ENCODE peak calls at places on chromosome 12, in seven cellular contexts. D is WERI-Rb-1, C is prostate gland, L is fibroblast of lung, Y is IMR-90, T is mammary epithelial cell, O is transverse colon. U is an unnamed sample.

GRCh38 chr12:2891240-2892053 is 756 bp downstream of the TULP3 start:
- DNase-seq in Y (peak; percentile 61), C (peak; percentile 30), O (peak; percentile 51), T (peak; percentile 56), L (peak; percentile 60), D (peak; percentile 45), U (peak; percentile 31)

GRCh38 chr12:56928262-56928661 is 5.9 kb downstream of the SDR9C7 start:
- DNase-seq in L (no peak), Y (no peak), C (no peak), D (no peak), O (no peak), T (no peak), U (no peak)

GRCh38 chr12:22275847-22276246 is 58.7 kb downstream of the ST8SIA1 start:
- DNase-seq in O (peak; percentile 67), Y (peak; percentile 99), L (peak; percentile 99), T (peak; percentile 97), C (peak; percentile 58), D (peak; percentile 80), U (peak; percentile 85)

GRCh38 chr12:121224591-121224990 is 14.7 kb downstream of the P2RX4 start:
- DNase-seq in D (no peak), L (no peak), Y (no peak), O (no peak), T (no peak), C (no peak), U (no peak)

GRCh38 chr12:857611-858010 is 91.9 kb downstream of the RAD52 start:
- DNase-seq in C (no peak), L (peak; percentile 82), T (peak; percentile 83), D (no peak), Y (peak; percentile 82), O (no peak), U (no peak)

GRCh38 chr12:6333029-6333428 is 8.8 kb downstream of the TNFRSF1A start:
- DNase-seq in T (no peak), O (no peak), D (no peak), Y (no peak), C (no peak), L (no peak), U (peak; percentile 86)

GRCh38 chr12:116774020-116774419 is 35.9 kb downstream of the RNFT2 start:
- DNase-seq in O (no peak), Y (no peak), D (no peak), L (no peak), C (no peak), T (no peak), U (no peak)

GRCh38 chr12:11651785-11652184 is 2.3 kb downstream of the ETV6 start:
- DNase-seq in O (peak; percentile 27), L (peak; percentile 42), C (no peak), T (peak; percentile 48), Y (peak; percentile 42), D (no peak), U (no peak)

GRCh38 chr12:98935847-98936246 is 290.8 kb downstream of the APAF1 start:
- DNase-seq in T (no peak), O (no peak), L (no peak), D (no peak), C (no peak), Y (no peak), U (no peak)

GRCh38 chr12:11652351-11653040 is 3.0 kb downstream of the ETV6 start:
- DNase-seq in D (no peak), L (peak; percentile 84), O (peak; percentile 65), Y (peak; percentile 67), C (peak; percentile 39), T (peak; percentile 68), U (peak; percentile 65)

GRCh38 chr12:124841558-124841945 is 22.1 kb downstream of the SCARB1 start:
- DNase-seq in D (no peak), O (no peak), C (no peak), L (no peak), T (no peak), Y (no peak), U (no peak)

GRCh38 chr12:2179953-2180736 is 127.4 kb downstream of the CACNA1C start:
- DNase-seq in Y (peak; percentile 98), O (peak; percentile 62), T (peak; percentile 80), C (peak; percentile 18), L (peak; percentile 95), D (no peak), U (no peak)

GRCh38 chr12:101850199-101850598 is 19.4 kb upstream of the GNPTAB start:
- DNase-seq in T (no peak), D (no peak), Y (no peak), L (no peak), C (no peak), O (no peak), U (no peak)

GRCh38 chr12:108516511-108517275 is 1.6 kb downstream of the FICD start:
- DNase-seq in L (peak; percentile 9), T (no peak), D (peak; percentile 33), O (no peak), C (no peak), Y (no peak), U (no peak)

GRCh38 chr12:101230547-101230946 is 20.5 kb upstream of the SLC5A8 start:
- DNase-seq in C (no peak), D (no peak), Y (peak; percentile 65), L (peak; percentile 81), T (peak; percentile 92), O (no peak), U (no peak)

GRCh38 chr12:84554199-84554723 is 358.3 kb downstream of the SLC6A15 start:
- DNase-seq in D (no peak), L (no peak), Y (no peak), O (no peak), T (no peak), C (no peak), U (no peak)

GRCh38 chr12:32159925-32160324 is 53.3 kb downstream of the BICD1 start:
- DNase-seq in T (peak; percentile 2), D (no peak), Y (peak; percentile 41), C (no peak), O (no peak), L (peak; percentile 80), U (no peak)

GRCh38 chr12:4044101-4044500 is 170.9 kb upstream of the PARP11 start:
- DNase-seq in L (no peak), C (no peak), Y (no peak), O (no peak), D (no peak), T (no peak), U (no peak)

GRCh38 chr12:128612150-128612850 is 211.5 kb downstream of the SLC15A4 start:
- DNase-seq in O (no peak), Y (no peak), L (no peak), T (no peak), C (no peak), D (no peak), U (no peak)

GRCh38 chr12:53231859-53232640 is at the start of gene RARG:
- DNase-seq in C (peak; percentile 66), O (peak; percentile 71), T (peak; percentile 77), L (peak; percentile 58), Y (no peak), D (no peak), U (peak; percentile 78)

GRCh38 chr12:89797436-89797835 is 88.8 kb upstream of the ATP2B1 start:
- DNase-seq in Y (no peak), T (no peak), O (no peak), L (no peak), D (no peak), C (no peak), U (no peak)

GRCh38 chr12:31853520-31853919 is 105.7 kb upstream of the RESF1 start:
- DNase-seq in L (no peak), C (no peak), D (no peak), T (no peak), O (no peak), Y (no peak), U (no peak)

GRCh38 chr12:62291888-62292760 is 31.9 kb downstream of the USP15 start:
- DNase-seq in C (no peak), Y (peak; percentile 43), T (peak; percentile 63), O (no peak), D (no peak), L (peak; percentile 63), U (peak; percentile 30)

GRCh38 chr12:65215449-65215848 is 46.1 kb downstream of the LEMD3 start:
- DNase-seq in T (no peak), Y (no peak), L (no peak), O (no peak), C (no peak), D (no peak), U (no peak)

GRCh38 chr12:117026343-117026742 is 72.9 kb downstream of the TESC start:
- DNase-seq in D (no peak), L (no peak), O (no peak), C (no peak), T (no peak), Y (no peak), U (no peak)

GRCh38 chr12:131928080-131928764 is 854 bp upstream of the PUS1 start:
- DNase-seq in T (no peak), C (no peak), Y (peak; percentile 30), D (peak; percentile 61), L (peak; percentile 10), O (peak; percentile 34), U (no peak)

GRCh38 chr12:6963016-6963731 is 7.3 kb downstream of the PHB2 start:
- DNase-seq in T (peak; percentile 87), C (peak; percentile 92), L (no peak), D (no peak), O (peak; percentile 95), Y (no peak), U (peak; percentile 91)

DNA sequence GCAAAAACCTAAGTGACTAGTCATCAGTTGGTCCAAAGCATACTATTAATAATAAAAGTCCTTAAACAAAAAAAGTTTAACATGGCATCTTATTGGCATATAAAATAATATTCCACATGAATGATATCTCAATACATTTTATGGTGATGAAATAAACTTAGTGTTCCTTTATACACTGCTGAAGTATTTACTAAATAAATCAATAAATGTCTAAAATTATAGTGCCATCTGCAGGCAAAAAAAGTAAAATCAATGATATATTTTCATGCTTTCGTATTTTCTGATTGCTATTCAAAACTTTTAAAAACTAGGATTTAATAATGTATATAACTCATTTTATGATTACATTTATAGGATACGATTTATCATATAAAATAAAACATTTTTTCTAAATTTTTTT is 30.5 kb downstream of the PUS7L start:
- DNase-seq in T (no peak), C (no peak), Y (no peak), O (no peak), L (no peak), D (no peak), U (no peak)
- TF ChIP-seq CTCF in T (peak; percentile 21), C (no peak), Y (peak; percentile 37), O (no peak), L (peak; percentile 8), D (no peak), U (no peak)

DNA sequence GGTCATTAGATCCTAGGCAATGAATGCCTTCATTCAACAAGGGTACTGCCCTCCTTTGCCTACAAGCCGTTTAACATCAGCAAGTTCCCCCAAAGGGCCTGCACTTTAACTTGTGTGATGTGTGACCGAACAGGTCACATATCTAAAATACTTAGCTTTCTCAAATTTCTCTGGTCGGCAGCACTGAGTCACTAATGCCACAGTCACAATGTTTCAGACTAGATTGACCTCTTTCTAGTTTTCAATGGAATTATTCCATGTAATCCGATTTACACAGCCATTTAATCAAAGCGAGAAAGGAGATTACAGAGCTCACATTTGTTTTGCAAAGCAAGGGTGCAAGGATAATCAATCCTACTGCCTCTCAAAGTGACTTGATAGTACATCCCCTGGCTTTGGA is 2.0 kb downstream of the KITLG start:
- DNase-seq in Y (no peak), C (no peak), O (no peak), T (no peak), D (peak; percentile 14), L (peak; percentile 53), U (no peak)
- H3K4me3 ChIP-seq in Y (peak overlapping the region; percentile 52), C (peak overlapping the region; percentile 51), O (peak overlapping the region; percentile 64), T (peak overlapping the region; percentile 96), D (no peak overlapping the region), L (peak overlapping the region; percentile 91), U (peak overlapping the region; percentile 68)

GRCh38 chr12:112735296-112735695 is 56.3 kb upstream of the RPH3A start:
- DNase-seq in C (no peak), D (no peak), O (no peak), T (no peak), Y (no peak), L (no peak), U (no peak)
- H3K27me3 ChIP-seq in C (peaks cover 7% of the 10 kb centered on the region), D (peaks cover 75% of the 10 kb centered on the region), O (peaks cover 6% of the 10 kb centered on the region), T (no peaks in the 10 kb centered on the region), Y (no peaks in the 10 kb centered on the region), L (no peaks in the 10 kb centered on the region), U (no peaks in the 10 kb centered on the region)

GRCh38 chr12:51419473-51420228 is 5.0 kb upstream of the SLC4A8 start:
- DNase-seq in T (no peak), L (peak; percentile 7), C (no peak), O (no peak), Y (no peak), D (no peak), U (no peak)
- TF ChIP-seq CTCF in T (peak; percentile 37), L (peak; percentile 28), C (no peak), O (no peak), Y (peak; percentile 11), D (no peak), U (no peak)

U was measured in left lung.